ENCODE peak calls at places on chromosomes 2 and 18, in five cellular contexts. Q, R, Y, G and T are unnamed samples.

GRCh38 chr2:70086278-70086837 is 919 bp upstream of the PCBP1 start:
- DNase-seq in Y (peak; percentile 41), G (peak; percentile 63), R (peak; percentile 90), Q (peak; percentile 58), T (no peak)

GRCh38 chr18:23684515-23685197 is 4.6 kb upstream of the LAMA3 start:
- DNase-seq in G (no peak), Y (no peak), Q (no peak), R (no peak), T (no peak)

GRCh38 chr18:21656402-21656801 is 44.3 kb downstream of the SNRPD1 start:
- DNase-seq in R (no peak), Q (no peak), G (no peak), Y (no peak), T (no peak)

GRCh38 chr2:108268001-108268400 is 20.7 kb upstream of the SULT1C2 start:
- DNase-seq in Q (no peak), Y (no peak), G (no peak), R (no peak), T (no peak)

GRCh38 chr2:165469417-165469816 is at the start of gene CSRNP3:
- DNase-seq in Y (peak; percentile 66), Q (peak; percentile 41), R (no peak), G (peak; percentile 66), T (no peak)

GRCh38 chr2:193332938-193333337 is 1138.2 kb upstream of the TMEFF2 start:
- DNase-seq in R (no peak), Y (no peak), Q (no peak), G (no peak), T (no peak)

GRCh38 chr2:128308284-128308731 is 10.4 kb downstream of the HS6ST1 start:
- DNase-seq in Q (no peak), G (no peak), Y (no peak), R (no peak), T (no peak)

GRCh38 chr2:185658766-185659165 is 79.8 kb upstream of the FSIP2 start:
- DNase-seq in Y (no peak), R (no peak), Q (no peak), G (no peak), T (no peak)

GRCh38 chr2:159454185-159454584 is 162.2 kb downstream of the BAZ2B start:
- DNase-seq in R (no peak), G (no peak), Y (no peak), Q (no peak), T (no peak)

GRCh38 chr2:105822186-105822585 is 77.5 kb downstream of the NCK2 start:
- DNase-seq in Q (no peak), R (no peak), G (no peak), Y (no peak), T (no peak)

GRCh38 chr2:209425082-209426071 is 1.5 kb downstream of the MAP2 start:
- DNase-seq in R (no peak), G (no peak), Q (peak; percentile 9), Y (peak; percentile 46), T (no peak)

GRCh38 chr2:32688511-32688910 is 60.7 kb downstream of the TTC27 start:
- DNase-seq in Q (no peak), R (no peak), G (no peak), Y (no peak), T (no peak)

GRCh38 chr2:170170281-170171035 is 7.5 kb upstream of the MYO3B start:
- DNase-seq in Q (no peak), R (no peak), G (no peak), Y (no peak), T (no peak)

GRCh38 chr2:17166506-17166905 is 351.7 kb downstream of the RAD51AP2 start:
- DNase-seq in Y (no peak), Q (no peak), G (no peak), R (no peak), T (no peak)

GRCh38 chr2:200469708-200470600 is 39.9 kb downstream of the KCTD18 start:
- DNase-seq in Y (no peak), G (no peak), Q (no peak), R (no peak), T (no peak)

GRCh38 chr18:4384932-4385331 is 70.2 kb downstream of the DLGAP1 start:
- DNase-seq in Y (no peak), Q (no peak), R (no peak), G (no peak), T (no peak)

GRCh38 chr18:9137168-9138066 is 836 bp downstream of the ANKRD12 start:
- DNase-seq in G (peak; percentile 39), Y (peak; percentile 76), R (peak; percentile 80), Q (peak; percentile 46), T (peak; percentile 66)

GRCh38 chr2:152298754-152299153 is 36.2 kb upstream of the FMNL2 start:
- DNase-seq in G (no peak), Y (no peak), R (no peak), Q (no peak), T (no peak)

GRCh38 chr18:71529708-71530303 is 1014.3 kb downstream of the CBLN2 start:
- DNase-seq in G (no peak), Y (peak; percentile 11), Q (no peak), R (no peak), T (no peak)

GRCh38 chr2:234741976-234742375 is 209.8 kb upstream of the SH3BP4 start:
- DNase-seq in Y (no peak), Q (no peak), R (no peak), G (no peak), T (no peak)

GRCh38 chr2:106745468-106745867 is 140.5 kb downstream of the ST6GAL2 start:
- DNase-seq in Y (no peak), R (no peak), Q (no peak), G (no peak), T (no peak)

GRCh38 chr2:202056611-202057010 is 16.4 kb upstream of the KIAA2012 start:
- DNase-seq in R (no peak), Y (peak; percentile 27), Q (no peak), G (no peak), T (no peak)

GRCh38 chr2:210228586-210228985 is 3.3 kb upstream of the ACADL start:
- DNase-seq in R (no peak), Y (no peak), Q (no peak), G (no peak), T (no peak)

GRCh38 chr2:221554769-221555510 is 17.2 kb downstream of the EPHA4 start:
- DNase-seq in R (no peak), G (no peak), Q (no peak), Y (no peak), T (no peak)

GRCh38 chr2:187228986-187229385 is 219.1 kb downstream of the CALCRL start:
- DNase-seq in Y (no peak), G (no peak), R (no peak), Q (no peak), T (no peak)

GRCh38 chr2:205714789-205715411 is 32.6 kb downstream of the NRP2 start:
- DNase-seq in G (no peak), Y (no peak), R (no peak), Q (no peak), T (no peak)

GRCh38 chr18:43620936-43621335 is 343.6 kb upstream of the SYT4 start:
- DNase-seq in Q (no peak), Y (peak; percentile 3), G (no peak), R (no peak), T (no peak)

GRCh38 chr18:389658-390357 is 110.7 kb downstream of the COLEC12 start:
- DNase-seq in R (no peak), G (no peak), Q (no peak), Y (no peak), T (no peak)
- TF ChIP-seq CTCF in R (no peak), G (no peak), Q (peak; percentile 26), Y (no peak), T (no peak)

GRCh38 chr2:1742680-1743395 is 1.5 kb downstream of the PXDN start:
- DNase-seq in Q (peak; percentile 60), Y (no peak), R (no peak), G (peak; percentile 81), T (no peak)
- TF ChIP-seq CTCF in Q (peak; percentile 50), Y (no peak), R (no peak), G (peak; percentile 33), T (no peak)

GRCh38 chr2:229825476-229825875 is 96.3 kb downstream of the TRIP12 start:
- DNase-seq in G (no peak), Y (no peak), R (no peak), Q (no peak), T (no peak)
- TF ChIP-seq CTCF in G (no peak), Y (no peak), R (no peak), Q (peak; percentile 21), T (no peak)

GRCh38 chr2:239801404-239802100 is 223.6 kb downstream of the NDUFA10 start:
- DNase-seq in G (no peak), Y (no peak), R (peak; percentile 25), Q (no peak), T (no peak)
- TF ChIP-seq CTCF in G (no peak), Y (no peak), R (no peak), Q (no peak), T (no peak)

GRCh38 chr2:36452279-36452678 is 96.7 kb downstream of the CRIM1 start:
- DNase-seq in Y (no peak), R (no peak), G (no peak), Q (no peak), T (no peak)
- TF ChIP-seq CTCF in Y (no peak), R (no peak), G (no peak), Q (no peak), T (no peak)

DNA sequence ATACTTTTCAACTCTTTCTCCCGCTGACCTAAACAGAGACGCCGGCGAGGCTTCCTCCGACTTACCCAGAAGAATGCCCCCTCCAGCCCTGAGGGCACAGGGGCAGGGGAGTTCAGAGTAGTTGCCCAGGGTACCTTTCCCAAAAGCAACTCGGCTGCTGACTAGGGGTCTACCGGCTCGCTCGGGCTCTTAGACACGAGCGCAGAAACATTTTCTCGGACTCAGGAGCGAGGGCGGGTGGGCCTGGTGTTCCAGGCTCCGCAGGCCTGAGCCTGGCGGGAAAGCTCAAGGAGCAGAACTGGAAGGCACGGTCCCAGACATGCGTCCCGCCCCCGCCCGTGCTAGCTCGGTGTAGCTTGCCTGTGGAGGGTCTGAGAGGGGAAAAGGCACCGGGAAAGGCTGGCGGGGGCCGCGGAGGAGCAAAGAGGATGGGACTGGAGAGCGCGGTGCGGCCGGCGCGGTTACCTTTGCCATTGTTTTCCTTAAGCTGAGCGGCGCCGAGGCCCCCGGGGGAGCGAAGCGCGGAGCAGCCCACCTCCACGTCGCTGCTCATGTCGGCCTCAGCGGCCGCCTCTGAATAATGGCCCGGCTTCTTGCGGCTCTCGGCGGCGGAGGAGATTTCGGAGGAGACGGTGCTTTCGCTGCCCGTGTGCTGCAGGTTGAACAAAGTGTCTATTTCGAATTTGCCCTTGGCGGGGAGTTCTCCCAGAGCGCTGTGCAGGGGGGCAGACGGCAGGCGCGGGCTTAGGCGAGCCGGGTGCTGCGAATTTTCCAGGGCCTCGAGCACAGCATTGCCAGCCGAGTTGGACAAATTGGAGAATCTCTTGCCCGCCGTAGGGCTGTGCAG is 654 bp downstream of the EVX2 start:
- DNase-seq in R (no peak), Q (no peak), Y (no peak), G (no peak), T (no peak)
- TF ChIP-seq CTCF in R (no peak), Q (no peak), Y (no peak), G (no peak), T (no peak)